ENCODE peak calls at places on chromosomes 2 and 18, in four cellular contexts. J is mucosa of descending colon, O is uterus, L is ELR. Y is an unnamed sample.

GRCh38 chr18:23388357-23388756 is 64.7 kb upstream of the RIOK3 start:
- DNase-seq in O (no peak), L (no peak), J (peak; percentile 28), Y (no peak)

GRCh38 chr2:239858179-239858578 is 167.0 kb downstream of the NDUFA10 start:
- DNase-seq in L (no peak), O (no peak), J (no peak), Y (no peak)

GRCh38 chr2:85768713-85769112 is 14.9 kb downstream of the ATOH8 start:
- DNase-seq in L (no peak), J (peak; percentile 47), O (peak; percentile 88), Y (no peak)

GRCh38 chr2:3637692-3638455 is 20.1 kb upstream of the ALLC start:
- DNase-seq in J (no peak), L (no peak), O (peak; percentile 5), Y (peak; percentile 14)

GRCh38 chr2:162926501-162926900 is 87.9 kb upstream of the KCNH7 start:
- DNase-seq in O (no peak), L (peak; percentile 92), J (no peak), Y (no peak)

GRCh38 chr2:33405180-33406105 is 71.0 kb upstream of the RASGRP3 start:
- DNase-seq in O (no peak), J (no peak), L (peak; percentile 17), Y (no peak)

GRCh38 chr2:31088516-31089195 is 49.6 kb downstream of the GALNT14 start:
- DNase-seq in J (no peak), L (no peak), O (no peak), Y (no peak)

GRCh38 chr2:121644715-121645114 is 4.5 kb downstream of the CLASP1 start:
- DNase-seq in J (no peak), O (no peak), L (no peak), Y (no peak)

GRCh38 chr2:118569876-118570535 is 277.4 kb downstream of the EN1 start:
- DNase-seq in O (no peak), J (no peak), L (no peak), Y (no peak)

GRCh38 chr2:61368687-61369665 is 101.9 kb downstream of the USP34 start:
- DNase-seq in L (peak; percentile 15), O (no peak), J (no peak), Y (no peak)

GRCh38 chr2:67982956-67983355 is 79.8 kb downstream of the C1D start:
- DNase-seq in L (no peak), O (no peak), J (no peak), Y (no peak)

GRCh38 chr18:45248240-45248903 is 366.9 kb upstream of the SLC14A2 start:
- DNase-seq in J (no peak), L (no peak), O (peak; percentile 18), Y (no peak)

GRCh38 chr2:85216051-85216431 is 82.8 kb downstream of the TCF7L1 start:
- DNase-seq in O (no peak), J (no peak), L (no peak), Y (peak; percentile 66)

GRCh38 chr2:173271825-173272224 is 82.8 kb upstream of the CDCA7 start:
- DNase-seq in O (no peak), L (peak; percentile 45), J (no peak), Y (no peak)

GRCh38 chr2:154697422-154698237 is 865 bp upstream of the KCNJ3 start:
- DNase-seq in J (no peak), L (no peak), O (no peak), Y (peak; percentile 60)

Y was measured in aorta.